ENCODE peak calls at places on chromosomes 13 and 19, in eight cellular contexts. X is AG04450, R is left lung, O is right lobe of liver, H is K562, T is fibroblast of lung, A is H9, M is heart left ventricle. Z is an unnamed sample.

GRCh38 chr13:80235131-80235530 is 105.8 kb downstream of the SPRY2 start:
- DNase-seq in X (no peak), R (no peak), O (no peak), H (no peak), T (peak; percentile 47), A (no peak), M (no peak), Z (no peak)

GRCh38 chr19:41218615-41219507 is at the start of gene AXL:
- DNase-seq in X (no peak), R (peak; percentile 75), O (no peak), H (peak; percentile 42), T (peak; percentile 85), A (peak; percentile 91), M (peak; percentile 67), Z (peak; percentile 78)

GRCh38 chr19:38211779-38212178 is 12.2 kb downstream of the DPF1 start:
- DNase-seq in X (no peak), R (no peak), O (no peak), H (no peak), T (no peak), A (peak; percentile 60), M (no peak), Z (no peak)

GRCh38 chr19:44552324-44552723 is 22.8 kb upstream of the CEACAM20 start:
- DNase-seq in X (no peak), R (no peak), O (no peak), H (peak; percentile 72), T (no peak), A (peak; percentile 91), M (no peak), Z (no peak)

GRCh38 chr13:77056382-77056781 is 29.4 kb upstream of the FBXL3 start:
- DNase-seq in X (no peak), R (no peak), O (no peak), H (no peak), T (no peak), A (no peak), M (no peak), Z (no peak)

GRCh38 chr19:12792853-12793289 is 1.6 kb downstream of the JUNB start:
- DNase-seq in X (no peak), R (no peak), O (no peak), H (no peak), T (no peak), A (no peak), M (no peak), Z (no peak)

GRCh38 chr13:38804061-38804460 is 117.2 kb downstream of the FREM2 start:
- DNase-seq in X (no peak), R (no peak), O (no peak), H (no peak), T (no peak), A (no peak), M (no peak), Z (no peak)

GRCh38 chr19:35209646-35210045 is 18.9 kb downstream of the FAM187B start:
- DNase-seq in X (no peak), R (no peak), O (peak; percentile 6), H (no peak), T (no peak), A (no peak), M (no peak), Z (no peak)

GRCh38 chr19:1944088-1944915 is 3.3 kb downstream of the CSNK1G2 start:
- DNase-seq in X (no peak), R (peak; percentile 84), O (no peak), H (no peak), T (no peak), A (no peak), M (no peak), Z (no peak)
- H3K27ac ChIP-seq in X (no peak overlapping the region), R (peak overlapping the region; percentile 98), O (no peak overlapping the region), H (no peak overlapping the region), T (no peak overlapping the region), A (no peak overlapping the region), M (no peak overlapping the region), Z (no peak overlapping the region)

DNA sequence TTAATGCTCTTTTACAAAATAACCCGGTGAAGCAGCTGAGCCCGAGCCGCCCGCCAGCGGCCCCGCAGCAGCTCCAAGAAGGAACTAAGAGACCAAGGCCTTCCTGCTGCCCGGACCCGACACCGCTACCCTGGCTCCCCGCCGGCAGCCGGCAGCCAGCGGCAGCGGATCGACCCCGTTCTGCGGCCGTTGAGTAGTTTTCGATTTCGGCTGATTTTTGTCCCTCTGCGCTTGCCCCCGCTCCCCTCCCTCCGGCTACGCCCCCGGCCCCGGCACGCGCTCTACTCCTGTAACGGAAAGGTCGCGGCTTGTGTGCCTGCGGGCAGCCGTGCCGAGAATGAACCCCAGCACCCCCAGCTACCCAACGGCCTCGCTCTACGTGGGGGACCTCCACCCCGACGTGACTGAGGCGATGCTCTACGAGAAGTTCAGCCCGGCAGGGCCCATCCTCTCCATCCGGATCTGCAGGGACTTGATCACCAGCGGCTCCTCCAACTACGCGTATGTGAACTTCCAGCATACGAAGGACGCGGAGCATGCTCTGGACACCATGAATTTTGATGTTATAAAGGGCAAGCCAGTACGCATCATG is at the start of gene PABPC3:
- DNase-seq in X (no peak), R (peak; percentile 65), O (no peak), H (no peak), T (no peak), A (no peak), M (no peak), Z (no peak)
- H3K27ac ChIP-seq in X (no peak within 1 kb of the TSS), R (no peak within 1 kb of the TSS), O (no peak within 1 kb of the TSS), H (no peak within 1 kb of the TSS), T (no peak within 1 kb of the TSS), A (no peak within 1 kb of the TSS), M (no peak within 1 kb of the TSS), Z (no peak within 1 kb of the TSS)

GRCh38 chr19:49338023-49338677 is 2.9 kb downstream of the CD37 start:
- DNase-seq in X (no peak), R (no peak), O (peak; percentile 54), H (no peak), T (no peak), A (peak; percentile 76), M (no peak), Z (no peak)
- H3K27ac ChIP-seq in X (no peak overlapping the region), R (no peak overlapping the region), O (no peak overlapping the region), H (no peak overlapping the region), T (no peak overlapping the region), A (no peak overlapping the region), M (no peak overlapping the region), Z (no peak overlapping the region)

GRCh38 chr13:97266328-97266727 is 44.2 kb downstream of the MBNL2 start:
- DNase-seq in X (no peak), R (peak; percentile 82), O (no peak), H (no peak), T (peak; percentile 61), A (peak; percentile 61), M (no peak), Z (no peak)
- H3K27ac ChIP-seq in X (peak overlapping the region; percentile 74), R (no peak overlapping the region), O (no peak overlapping the region), H (no peak overlapping the region), T (no peak overlapping the region), A (no peak overlapping the region), M (peak overlapping the region; percentile 56), Z (no peak overlapping the region)

GRCh38 chr19:6732803-6733337 is 4.5 kb downstream of the GPR108 start:
- DNase-seq in X (no peak), R (peak; percentile 51), O (no peak), H (no peak), T (no peak), A (no peak), M (no peak), Z (no peak)
- H3K27ac ChIP-seq in X (peak overlapping the region; percentile 11), R (no peak overlapping the region), O (no peak overlapping the region), H (no peak overlapping the region), T (no peak overlapping the region), A (no peak overlapping the region), M (no peak overlapping the region), Z (no peak overlapping the region)

GRCh38 chr19:42283248-42284065 is 14.4 kb downstream of the CIC start:
- DNase-seq in X (peak; percentile 60), R (peak; percentile 97), O (peak; percentile 98), H (peak; percentile 86), T (peak; percentile 90), A (peak; percentile 93), M (peak; percentile 97), Z (peak; percentile 95)
- H3K27ac ChIP-seq in X (no peak overlapping the region), R (peak overlapping the region; percentile 89), O (peak overlapping the region; percentile 74), H (peak overlapping the region; percentile 90), T (peak overlapping the region; percentile 91), A (no peak overlapping the region), M (peak overlapping the region; percentile 95), Z (peak overlapping the region; percentile 78)

GRCh38 chr13:75353786-75354193 is 128.2 kb downstream of the TBC1D4 start:
- DNase-seq in X (no peak), R (no peak), O (no peak), H (no peak), T (peak; percentile 82), A (no peak), M (peak; percentile 39), Z (no peak)

GRCh38 chr13:75356426-75356825 is 125.5 kb downstream of the TBC1D4 start:
- DNase-seq in X (no peak), R (no peak), O (no peak), H (no peak), T (peak; percentile 55), A (no peak), M (no peak), Z (no peak)

GRCh38 chr13:75352641-75353327 is 129.2 kb downstream of the TBC1D4 start:
- DNase-seq in X (no peak), R (no peak), O (no peak), H (no peak), T (peak; percentile 68), A (no peak), M (no peak), Z (no peak)

GRCh38 chr13:75357576-75358295 is 124.2 kb downstream of the TBC1D4 start:
- DNase-seq in X (no peak), R (no peak), O (no peak), H (peak; percentile 61), T (peak; percentile 66), A (peak; percentile 68), M (no peak), Z (peak; percentile 81)

GRCh38 chr13:75355609-75356008 is 126.4 kb downstream of the TBC1D4 start:
- DNase-seq in X (no peak), R (no peak), O (no peak), H (no peak), T (no peak), A (no peak), M (no peak), Z (no peak)
- H3K27ac ChIP-seq in X (no peak overlapping the region), R (no peak overlapping the region), O (no peak overlapping the region), H (no peak overlapping the region), T (no peak overlapping the region), A (no peak overlapping the region), M (no peak overlapping the region), Z (no peak overlapping the region)

GRCh38 chr13:97273341-97273831 is 51.3 kb downstream of the MBNL2 start:
- DNase-seq in X (no peak), R (no peak), O (no peak), H (no peak), T (peak; percentile 46), A (no peak), M (no peak), Z (no peak)
- H3K27ac ChIP-seq in X (no peak overlapping the region), R (peak overlapping the region; percentile 11), O (peak overlapping the region; percentile 69), H (no peak overlapping the region), T (peak overlapping the region; percentile 3), A (no peak overlapping the region), M (no peak overlapping the region), Z (peak overlapping the region; percentile 71)

Z was measured in SJSA1.